ENCODE peak calls at places on chromosomes 3 and 15, in eight cellular contexts. P is HCEC 1CT; T is GM18507; E is transverse colon; M is stimulated activated naive B cell treated with anti-CD40 and anti-IgM and Interleukin-4, amounts not matched to agents 10 μg/mL and 1 μg/mL and 100 μg/mL, for 72 hours; R is fibroblast of mammary gland; B is lower lobe of right lung; Y is iPS-NIHi11. F is an unnamed sample.

GRCh38 chr3:136954246-136954645 is 3.5 kb upstream of the IL20RB start:
- DNase-seq in T (no peak), M (no peak), Y (no peak), B (no peak), P (peak), R (peak), E (no peak), F (no peak)

GRCh38 chr15:29616512-29616911 is 205.8 kb downstream of the TJP1 start:
- DNase-seq in R (no peak), B (no peak), M (no peak), E (no peak), P (no peak), Y (no peak), T (no peak), F (no peak)

GRCh38 chr3:178671261-178672191 is 135.3 kb downstream of the KCNMB2 start:
- DNase-seq in R (peak), M (no peak), P (peak), E (no peak), Y (no peak), B (no peak), T (no peak), F (no peak)

GRCh38 chr3:46087871-46088270 is 60.6 kb upstream of the XCR1 start:
- DNase-seq in P (peak), B (peak), R (peak), T (no peak), Y (no peak), E (no peak), M (no peak), F (no peak)

GRCh38 chr15:59567369-59567768 is 44.2 kb upstream of the GCNT3 start:
- DNase-seq in P (no peak), R (no peak), E (peak), Y (no peak), B (no peak), T (no peak), M (no peak), F (no peak)

GRCh38 chr3:150168694-150169093 is 198.0 kb upstream of the PFN2 start:
- DNase-seq in Y (no peak), R (peak), T (no peak), E (no peak), M (no peak), B (no peak), P (no peak), F (no peak)

GRCh38 chr3:95237783-95238182 is 1174.9 kb downstream of the NSUN3 start:
- DNase-seq in B (no peak), M (no peak), E (no peak), R (no peak), Y (no peak), P (no peak), T (no peak), F (no peak)

GRCh38 chr3:94928921-94929320 is 866.1 kb downstream of the NSUN3 start:
- DNase-seq in M (no peak), P (peak), Y (no peak), T (no peak), R (peak), E (no peak), B (no peak), F (no peak)

GRCh38 chr15:97995881-97996603 is 35.5 kb downstream of the ARRDC4 start:
- DNase-seq in M (no peak), P (peak), R (peak), T (no peak), Y (peak), B (no peak), E (peak), F (peak)

GRCh38 chr3:71486831-71487230 is 96.7 kb downstream of the FOXP1 start:
- DNase-seq in B (no peak), E (no peak), P (no peak), T (no peak), Y (no peak), M (no peak), R (no peak), F (no peak)

GRCh38 chr3:196942915-196943277 is 568 bp upstream of the NCBP2 start:
- DNase-seq in Y (peak), M (no peak), R (peak), E (peak), B (no peak), T (no peak), P (no peak), F (no peak)

GRCh38 chr3:140529096-140529495 is 148.8 kb upstream of the TRIM42 start:
- DNase-seq in E (no peak), P (no peak), B (no peak), Y (no peak), T (no peak), R (peak), M (no peak), F (no peak)

GRCh38 chr3:11757441-11757875 is 89.2 kb downstream of the TAMM41 start:
- DNase-seq in E (no peak), B (no peak), R (peak), M (no peak), Y (no peak), T (no peak), P (no peak), F (no peak)

GRCh38 chr3:129984124-129984523 is 9.6 kb downstream of the TRH start:
- DNase-seq in P (no peak), M (no peak), Y (peak), B (no peak), E (no peak), T (no peak), R (no peak), F (no peak)

GRCh38 chr15:99143230-99143629 is 38.4 kb downstream of the SYNM start:
- DNase-seq in P (no peak), R (no peak), Y (no peak), T (no peak), M (no peak), B (no peak), E (no peak), F (no peak)

GRCh38 chr15:40787344-40787841 is 17.6 kb downstream of the C15orf62 start:
- DNase-seq in M (no peak), Y (peak), P (peak), T (no peak), E (peak), B (peak), R (peak), F (no peak)

GRCh38 chr3:169283902-169284451 is 379.5 kb downstream of the MECOM start:
- DNase-seq in P (no peak), T (no peak), R (no peak), M (no peak), Y (no peak), B (no peak), E (no peak), F (no peak)

GRCh38 chr15:29066310-29066709 is 180.5 kb downstream of the APBA2 start:
- DNase-seq in Y (no peak), E (no peak), R (no peak), T (no peak), B (no peak), P (no peak), M (no peak), F (no peak)

GRCh38 chr3:66904336-66904735 is 93.8 kb upstream of the KBTBD8 start:
- DNase-seq in E (no peak), Y (no peak), M (no peak), R (no peak), T (no peak), P (no peak), B (no peak), F (no peak)

GRCh38 chr3:129428382-129429079 is at the start of gene EFCAB12:
- DNase-seq in R (peak), T (peak), Y (peak), B (peak), E (peak), M (peak), P (peak), F (peak)

GRCh38 chr3:3038201-3038991 is 71.8 kb downstream of the IL5RA start:
- DNase-seq in R (no peak), P (no peak), E (no peak), M (no peak), B (no peak), T (no peak), Y (peak), F (no peak)

GRCh38 chr3:10772230-10773161 is 43.5 kb upstream of the SLC6A11 start:
- DNase-seq in T (no peak), Y (peak), R (peak), M (no peak), E (no peak), P (no peak), B (no peak), F (no peak)

GRCh38 chr3:8793242-8793641 is 23.8 kb upstream of the OXTR start:
- DNase-seq in Y (no peak), T (no peak), P (peak), E (no peak), M (no peak), B (no peak), R (peak), F (no peak)

GRCh38 chr3:107958151-107958550 is 132.7 kb downstream of the CD47 start:
- DNase-seq in B (no peak), P (no peak), R (no peak), Y (no peak), M (no peak), T (no peak), E (no peak), F (no peak)

GRCh38 chr15:71648095-71648494 is 162.3 kb upstream of the NR2E3 start:
- DNase-seq in T (no peak), Y (no peak), P (no peak), M (no peak), R (no peak), E (no peak), B (no peak), F (no peak)

GRCh38 chr3:184739594-184740505 is 28.0 kb upstream of the MAGEF1 start:
- DNase-seq in B (no peak), R (no peak), M (no peak), P (no peak), E (no peak), T (no peak), Y (no peak), F (no peak)

GRCh38 chr3:13782501-13782900 is 97.4 kb downstream of the WNT7A start:
- DNase-seq in M (no peak), P (no peak), E (no peak), R (no peak), B (peak), T (no peak), Y (no peak), F (no peak)

GRCh38 chr3:146308222-146308621 is 57.3 kb upstream of the PLSCR4 start:
- DNase-seq in Y (no peak), M (no peak), R (peak), B (no peak), P (peak), E (no peak), T (no peak), F (no peak)

GRCh38 chr3:42830437-42831320 is 21.4 kb downstream of the ACKR2 start:
- DNase-seq in T (no peak), Y (peak), R (peak), B (no peak), M (no peak), E (no peak), P (peak), F (no peak)

GRCh38 chr3:194269610-194270145 is 81.5 kb downstream of the CPN2 start:
- DNase-seq in E (peak), B (peak), T (no peak), M (no peak), Y (peak), R (peak), P (no peak), F (no peak)

GRCh38 chr3:107297597-107297996 is 79.6 kb upstream of the CCDC54 start:
- DNase-seq in R (no peak), P (no peak), Y (no peak), B (no peak), E (no peak), T (no peak), M (no peak), F (no peak)

GRCh38 chr3:64049136-64049535 is 25.8 kb upstream of the PSMD6 start:
- DNase-seq in P (peak), M (no peak), Y (no peak), E (no peak), T (no peak), B (no peak), R (peak), F (no peak)

GRCh38 chr15:29437888-29438713 is 168.5 kb upstream of the NSMCE3 start:
- DNase-seq in M (no peak), R (no peak), B (no peak), P (no peak), T (no peak), E (no peak), Y (no peak), F (no peak)

GRCh38 chr3:136882575-136882974 is 20.6 kb downstream of the NCK1 start:
- DNase-seq in P (no peak), T (no peak), M (no peak), B (no peak), Y (peak), R (no peak), E (no peak), F (peak)

GRCh38 chr3:170437696-170438407 is 19.2 kb downstream of the CLDN11 start:
- DNase-seq in Y (no peak), E (no peak), T (no peak), M (no peak), B (no peak), R (no peak), P (no peak), F (no peak)

F was measured in germinal center.